ENCODE peak calls at places on chromosomes 3 and 15, in six cellular contexts. D, Y, R, S, B and V are unnamed samples.

GRCh38 chr3:36827133-36827532 is 62.8 kb upstream of the DCLK3 start:
- DNase-seq in B (no peak), S (no peak), Y (no peak), R (no peak), D (no peak), V (no peak)

GRCh38 chr15:91270747-91271146 is 170.7 kb downstream of the SV2B start:
- DNase-seq in B (no peak), S (no peak), R (no peak), D (no peak), Y (no peak), V (no peak)

GRCh38 chr3:25944328-25944727 is 154.4 kb downstream of the OXSM start:
- DNase-seq in S (no peak), R (no peak), D (no peak), B (no peak), Y (no peak), V (no peak)

GRCh38 chr15:58549780-58550064 is 117.9 kb downstream of the LIPC start:
- DNase-seq in S (no peak), R (no peak), B (no peak), Y (no peak), D (peak), V (no peak)

GRCh38 chr3:8336456-8336855 is 165.2 kb upstream of the LMCD1 start:
- DNase-seq in S (no peak), Y (no peak), R (no peak), B (no peak), D (no peak), V (no peak)

GRCh38 chr15:28125673-28126651 is 26.8 kb upstream of the OCA2 start:
- DNase-seq in S (no peak), Y (no peak), D (no peak), R (no peak), B (no peak), V (no peak)

GRCh38 chr3:193981534-193981933 is 154.4 kb upstream of the HES1 start:
- DNase-seq in S (no peak), D (no peak), B (no peak), R (no peak), Y (no peak), V (no peak)

GRCh38 chr3:138417559-138417982 is 16.8 kb upstream of the ESYT3 start:
- DNase-seq in Y (peak), S (no peak), D (peak), R (peak), B (peak), V (no peak)

GRCh38 chr3:151228291-151229125 is 25.5 kb upstream of the GPR171 start:
- DNase-seq in R (no peak), D (peak), Y (no peak), S (no peak), B (no peak), V (no peak)

GRCh38 chr3:17014286-17014685 is 129.5 kb downstream of the PLCL2 start:
- DNase-seq in D (no peak), B (no peak), R (no peak), S (no peak), Y (no peak), V (no peak)

GRCh38 chr3:100113728-100114412 is 431 bp downstream of the FILIP1L start:
- DNase-seq in D (no peak), B (no peak), Y (no peak), S (no peak), R (no peak), V (no peak)

GRCh38 chr15:41971089-41971892 is 1.1 kb downstream of the EHD4 start:
- DNase-seq in S (no peak), R (peak), B (peak), Y (peak), D (peak), V (peak)

GRCh38 chr3:170563712-170564423 is 22.0 kb downstream of the SLC7A14 start:
- DNase-seq in B (no peak), D (no peak), R (no peak), Y (no peak), S (no peak), V (peak)

DNA sequence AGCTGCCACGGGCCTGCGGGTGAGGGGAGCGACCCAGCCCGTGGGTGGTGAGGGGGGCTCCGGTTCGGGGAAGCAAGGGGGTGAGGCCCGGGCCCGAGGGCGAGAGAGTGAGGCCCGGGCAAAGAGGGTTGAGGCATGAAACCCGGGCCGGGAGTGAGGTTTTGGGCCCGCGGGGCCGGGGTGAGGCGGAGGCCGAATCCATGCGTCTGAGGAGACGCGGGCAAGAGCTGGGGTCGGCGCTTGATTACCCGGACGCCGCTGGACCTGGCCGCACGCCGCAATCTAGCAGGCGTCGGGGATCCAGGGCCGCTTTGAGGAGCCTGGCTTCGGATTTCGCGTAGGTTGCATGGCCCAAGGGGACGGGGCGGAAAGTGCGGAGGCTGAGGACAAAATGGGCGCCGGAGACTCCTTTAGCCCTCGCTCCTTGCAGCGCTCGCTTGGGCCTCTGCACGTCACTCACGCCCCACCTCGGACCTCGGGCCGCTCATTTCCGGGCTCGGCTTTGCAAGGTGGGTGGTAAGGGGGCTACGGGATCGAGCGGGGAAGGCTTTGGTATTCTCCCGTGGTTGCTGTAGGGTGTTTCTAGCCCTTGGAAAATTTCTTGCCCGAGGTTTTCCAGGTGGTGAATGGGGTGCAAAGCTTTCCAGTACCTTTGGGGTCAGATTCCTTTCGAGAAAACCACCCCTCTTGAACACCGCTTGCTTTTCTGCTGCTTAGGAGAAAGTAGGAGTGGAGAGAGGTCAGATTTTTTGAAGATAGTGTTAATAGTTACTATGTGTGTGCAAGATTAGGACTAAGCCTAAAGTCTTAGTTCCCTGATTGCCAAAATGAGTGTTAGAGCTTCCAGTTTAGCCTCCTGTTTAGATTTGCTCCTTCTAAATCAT is 827 bp downstream of the SLC25A36 start:
- DNase-seq in R (peak), D (peak), B (peak), S (no peak), Y (peak), V (no peak)
- TF ChIP-seq POLR2A in R (no peak), D (no peak), B (no peak), S (peak), Y (peak), V (peak)

GRCh38 chr3:56904526-56905245 is 102.9 kb upstream of the ARHGEF3 start:
- DNase-seq in R (no peak), Y (no peak), D (no peak), B (no peak), S (no peak), V (no peak)
- TF ChIP-seq POLR2A in R (no peak), Y (no peak), D (no peak), B (no peak), S (no peak), V (no peak)

GRCh38 chr15:39919740-39920509 is at the start of gene GPR176:
- DNase-seq in Y (peak), S (no peak), B (no peak), R (peak), D (no peak), V (no peak)
- TF ChIP-seq POLR2A in Y (no peak), S (peak), B (no peak), R (peak), D (no peak), V (no peak)

DNA sequence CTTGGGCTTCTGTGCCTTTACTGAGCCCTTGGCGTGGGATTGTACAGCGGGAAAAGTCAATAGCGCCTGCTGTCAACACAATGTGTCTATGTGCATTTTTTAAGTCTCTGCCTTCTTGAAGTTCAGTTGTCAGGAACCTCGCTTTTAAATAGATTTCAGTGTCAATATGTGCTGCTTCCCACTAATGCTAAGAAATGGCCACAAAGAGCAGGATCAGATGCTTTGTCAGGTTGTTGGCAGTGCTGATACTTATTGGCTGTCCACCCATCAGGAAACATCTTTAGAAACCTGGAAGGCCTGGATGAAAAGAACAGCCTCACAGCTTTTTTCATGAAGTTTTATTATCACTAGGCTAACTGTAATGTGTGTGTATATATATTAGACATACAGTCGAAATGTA is 424.5 kb downstream of the C3orf38 start:
- DNase-seq in B (no peak), R (no peak), S (no peak), D (no peak), Y (no peak), V (no peak)
- TF ChIP-seq POLR2A in B (no peak), R (no peak), S (no peak), D (no peak), Y (no peak), V (no peak)